ENCODE peak calls at places on chromosomes 11 and 22, in seven cellular contexts. L is T-helper 2 cell, P is T-cell, I is substantia nigra, Q is smooth muscle cell of the brain vasculature, O is WTC11, Z is NCI-H510A treated with DMSO at 0.1 percent for 48 hours. K is an unnamed sample.

GRCh38 chr11:16881074-16881709 is 133.0 kb downstream of the PLEKHA7 start:
- DNase-seq in L (no peak), P (no peak), I (peak), Q (no peak), O (peak), Z (no peak), K (no peak)

GRCh38 chr11:7830740-7831139 is 34.0 kb upstream of the OR5P2 start:
- DNase-seq in L (no peak), P (no peak), I (no peak), Q (no peak), O (no peak), Z (no peak), K (no peak)

GRCh38 chr22:26648011-26648497 is 9.3 kb upstream of the MIAT start:
- DNase-seq in L (peak), P (peak), I (no peak), Q (no peak), O (peak), Z (peak), K (no peak)

GRCh38 chr11:102560555-102561011 is 30.0 kb upstream of the MMP7 start:
- DNase-seq in L (peak), P (no peak), I (no peak), Q (peak), O (no peak), Z (no peak), K (no peak)

GRCh38 chr11:70662691-70663098 is 264.4 kb downstream of the CTTN start:
- DNase-seq in L (no peak), P (no peak), I (peak), Q (no peak), O (peak), Z (no peak), K (no peak)

GRCh38 chr11:13260963-13261599 is 16.5 kb upstream of the BMAL1 start:
- DNase-seq in L (no peak), P (no peak), I (no peak), Q (no peak), O (no peak), Z (no peak), K (no peak)

GRCh38 chr11:63532799-63533475 is 3.7 kb upstream of the PLAAT4 start:
- DNase-seq in L (peak), P (no peak), I (no peak), Q (no peak), O (no peak), Z (no peak), K (no peak)

GRCh38 chr11:2444301-2445106 is at the start of the genes KCNQ1 and TRPM5:
- DNase-seq in L (peak), P (peak), I (no peak), Q (no peak), O (peak), Z (no peak), K (no peak)

GRCh38 chr22:50302564-50302963 is 4.9 kb downstream of the PLXNB2 start:
- DNase-seq in L (no peak), P (no peak), I (no peak), Q (no peak), O (no peak), Z (no peak), K (no peak)

GRCh38 chr11:29282088-29282487 is 734.7 kb downstream of the KCNA4 start:
- DNase-seq in L (no peak), P (no peak), I (no peak), Q (peak), O (no peak), Z (no peak), K (no peak)